ENCODE peak calls at places on chromosomes 4 and X, in five cellular contexts. Z is bronchial epithelial cell, S is OCI-LY7, V is HFF-Myc, Q is colonic mucosa. F is an unnamed sample.

GRCh38 chr4:2660596-2661211 is 95.4 kb downstream of the TNIP2 start:
- DNase-seq in S (no peak), Q (no peak), Z (no peak), V (no peak), F (no peak)

GRCh38 chr4:138859249-138859648 is 156.3 kb upstream of the NOCT start:
- DNase-seq in V (no peak), Z (peak), Q (no peak), S (no peak), F (no peak)

GRCh38 chr4:102441978-102442890 is 58.9 kb upstream of the NFKB1 start:
- DNase-seq in S (no peak), Q (peak), V (no peak), Z (no peak), F (no peak)

GRCh38 chrX:131264053-131264452 is 25.1 kb downstream of the IGSF1 start:
- DNase-seq in S (no peak), Q (no peak), Z (no peak), V (no peak), F (no peak)

GRCh38 chr4:139833131-139833930 is 167.7 kb downstream of the MGST2 start:
- DNase-seq in S (no peak), Q (no peak), V (no peak), Z (no peak), F (no peak)

GRCh38 chrX:151780621-151781020 is 46.1 kb downstream of the CNGA2 start:
- DNase-seq in Z (no peak), S (no peak), V (no peak), Q (no peak), F (no peak)

GRCh38 chr4:159549092-159549491 is 446.2 kb downstream of the RAPGEF2 start:
- DNase-seq in Z (peak), Q (no peak), S (no peak), V (no peak), F (no peak)

GRCh38 chr4:176856421-176856820 is 63.7 kb upstream of the VEGFC start:
- DNase-seq in V (peak), Q (no peak), Z (no peak), S (no peak), F (no peak)

GRCh38 chrX:54042609-54043010 is 1.7 kb downstream of the PHF8 start:
- DNase-seq in S (peak), Z (peak), V (no peak), Q (peak), F (peak)

GRCh38 chr4:6887591-6888371 is 21.8 kb upstream of the TBC1D14 start:
- DNase-seq in Z (no peak), S (no peak), V (no peak), Q (no peak), F (no peak)

GRCh38 chr4:123232439-123232838 is 164.2 kb upstream of the SPRY1 start:
- DNase-seq in V (no peak), S (no peak), Q (no peak), Z (peak), F (no peak)

GRCh38 chrX:113833096-113833495 is 750.8 kb upstream of the HTR2C start:
- DNase-seq in Z (no peak), V (no peak), S (no peak), Q (no peak), F (no peak)

GRCh38 chr4:26321326-26322276 is 787 bp downstream of the RBPJ start:
- DNase-seq in Z (peak), S (peak), V (no peak), Q (peak), F (no peak)

GRCh38 chrX:2513120-2513664 is 12.4 kb upstream of the DHRSX start:
- DNase-seq in S (peak), Q (no peak), V (no peak), Z (no peak), F (no peak)

GRCh38 chr4:186144180-186144579 is 39.7 kb downstream of the FAM149A start:
- DNase-seq in V (no peak), Q (peak), S (no peak), Z (peak), F (no peak)

GRCh38 chr4:20520901-20521300 is 179.4 kb upstream of the PACRGL start:
- DNase-seq in V (no peak), Z (peak), S (no peak), Q (no peak), F (no peak)

GRCh38 chr4:96525901-96526300 is 686.0 kb downstream of the PDHA2 start:
- DNase-seq in S (no peak), Q (no peak), Z (no peak), V (no peak), F (no peak)

GRCh38 chrX:11768039-11768438 is 10.0 kb downstream of the MSL3 start:
- DNase-seq in V (no peak), Q (no peak), S (no peak), Z (no peak), F (no peak)

GRCh38 chr4:2891294-2891693 is 47.6 kb downstream of the ADD1 start:
- DNase-seq in V (no peak), Z (peak), Q (no peak), S (no peak), F (peak)

GRCh38 chrX:9943420-9943819 is 23.7 kb upstream of the CLDN34 start:
- DNase-seq in S (no peak), Z (no peak), Q (no peak), V (no peak), F (no peak)

GRCh38 chr4:169009281-169010124 is 552 bp downstream of the CBR4 start:
- DNase-seq in V (no peak), Q (peak), Z (peak), S (peak), F (no peak)

GRCh38 chr4:169000315-169000714 is 9.7 kb downstream of the CBR4 start:
- DNase-seq in V (no peak), S (no peak), Q (no peak), Z (no peak), F (no peak)

GRCh38 chr4:169008478-169008877 is 1.6 kb downstream of the CBR4 start:
- DNase-seq in V (no peak), Q (no peak), S (no peak), Z (no peak), F (no peak)

GRCh38 chr4:169010125-169011023 is at the start of gene CBR4:
- DNase-seq in Q (peak), Z (peak), V (peak), S (peak), F (peak)

GRCh38 chr4:169005453-169006099 is 4.5 kb downstream of the CBR4 start:
- DNase-seq in S (peak), Z (no peak), V (no peak), Q (no peak), F (no peak)
- TF ChIP-seq CTCF in S (peak), Z (no peak), V (peak), Q (no peak), F (peak)

GRCh38 chr4:8278009-8278395 is 8.4 kb downstream of the HTRA3 start:
- DNase-seq in V (no peak), Z (no peak), Q (no peak), S (no peak), F (no peak)
- TF ChIP-seq CTCF in V (no peak), Z (no peak), Q (no peak), S (no peak), F (no peak)

GRCh38 chr4:121927948-121928347 is 23.9 kb downstream of the TRPC3 start:
- DNase-seq in V (no peak), Q (no peak), S (no peak), Z (no peak), F (no peak)
- TF ChIP-seq CTCF in V (no peak), Q (no peak), S (no peak), Z (no peak), F (no peak)

DNA sequence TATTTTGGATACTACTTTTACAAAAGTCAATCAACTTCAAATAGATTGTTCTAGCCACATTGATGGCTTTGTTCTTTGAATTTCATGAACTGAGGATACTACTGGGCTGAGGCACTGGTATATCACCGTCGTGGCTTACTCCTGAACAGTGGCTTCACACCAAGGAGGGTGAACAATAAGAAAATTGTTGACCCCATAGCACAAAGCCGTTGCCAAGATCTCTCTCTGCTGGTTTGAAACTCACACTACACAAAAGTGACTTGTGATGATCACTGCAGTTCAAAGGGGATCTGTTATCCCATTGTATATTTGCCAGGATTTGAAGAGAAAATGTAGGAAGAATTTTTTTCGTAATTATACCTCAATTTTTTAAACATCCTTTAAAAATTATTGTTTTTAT is 119.6 kb downstream of the PDLIM5 start:
- DNase-seq in Z (no peak), V (no peak), Q (no peak), S (no peak), F (no peak)
- TF ChIP-seq CTCF in Z (no peak), V (no peak), Q (no peak), S (no peak), F (no peak)

GRCh38 chr4:121053601-121054143 is 18.7 kb downstream of the NDNF start:
- DNase-seq in S (no peak), Q (peak), Z (peak), V (peak), F (peak)
- TF ChIP-seq CTCF in S (no peak), Q (no peak), Z (no peak), V (no peak), F (no peak)

DNA sequence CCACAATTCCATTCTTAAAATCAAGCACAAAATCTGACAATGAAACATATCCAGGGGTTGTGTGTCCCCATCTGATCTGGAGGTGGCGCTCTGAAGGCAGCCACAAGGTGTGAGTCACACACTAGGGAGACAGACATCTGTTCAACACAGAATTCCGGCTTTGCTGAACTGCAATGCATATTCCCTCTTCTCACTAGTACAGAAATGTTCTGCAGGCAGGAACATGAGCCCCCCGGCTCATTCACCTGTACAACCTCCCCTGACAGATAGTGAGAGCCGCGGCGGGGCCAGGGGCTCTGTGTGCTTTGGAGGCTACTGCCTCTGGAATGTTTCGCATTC is 41.9 kb downstream of the WDR1 start:
- DNase-seq in V (peak), S (peak), Z (peak), Q (no peak), F (no peak)
- TF ChIP-seq CTCF in V (peak), S (peak), Z (peak), Q (no peak), F (peak)

GRCh38 chr4:75490155-75490554 is 24.0 kb downstream of the RCHY1 start:
- DNase-seq in V (no peak), S (peak), Q (no peak), Z (peak), F (no peak)
- TF ChIP-seq CTCF in V (no peak), S (peak), Q (peak), Z (no peak), F (peak)

GRCh38 chrX:125322431-125322830 is 2.8 kb downstream of the TEX13C start:
- DNase-seq in V (no peak), Q (no peak), Z (no peak), S (no peak), F (no peak)
- TF ChIP-seq CTCF in V (no peak), Q (no peak), Z (no peak), S (no peak), F (no peak)

GRCh38 chr4:143203577-143203976 is 18.9 kb downstream of the USP38 start:
- DNase-seq in V (no peak), S (no peak), Q (no peak), Z (no peak), F (no peak)

GRCh38 chr4:143207555-143207954 is 22.8 kb downstream of the USP38 start:
- DNase-seq in S (peak), V (no peak), Z (peak), Q (no peak), F (no peak)

GRCh38 chr4:143199503-143199902 is 14.8 kb downstream of the USP38 start:
- DNase-seq in Z (no peak), V (no peak), Q (no peak), S (no peak), F (no peak)

GRCh38 chr4:143202824-143203223 is 18.1 kb downstream of the USP38 start:
- DNase-seq in S (no peak), Q (no peak), V (no peak), Z (peak), F (no peak)
- TF ChIP-seq CTCF in S (peak), Q (peak), V (no peak), Z (no peak), F (peak)

F was measured in AG09309.